ENCODE peak calls at places on chromosome 10, in nine cellular contexts. V is NCI-H1092 treated with DMSO at 0.1 percent for 48 hours; O is T-cell; X is KBM-7; I is activated effector memory CD4-positive, alpha-beta T cell treated with anti-CD3 and anti-CD28 coated beads, Interleukin-2, amount 50 U/mL, for 16 hours; D is foreskin melanocyte; B is GM23338; C is NCI-H774; N is head of caudate nucleus. K is an unnamed sample.

GRCh38 chr10:97210576-97210975 is 24.8 kb upstream of the SLIT1 start:
- DNase-seq in V (peak), O (peak), X (peak), I (peak), D (peak), B (peak), C (peak), N (peak), K (peak)

GRCh38 chr10:80275756-80276155 is 13.7 kb downstream of the MAT1A start:
- DNase-seq in V (no peak), O (no peak), X (no peak), I (no peak), D (no peak), B (no peak), C (no peak), N (no peak), K (no peak)

GRCh38 chr10:72784551-72785421 is 92.8 kb downstream of the MCU start:
- DNase-seq in V (no peak), O (no peak), X (no peak), I (no peak), D (peak), B (peak), C (no peak), N (peak), K (no peak)

GRCh38 chr10:5515948-5516761 is 8.6 kb upstream of the CALML3 start:
- DNase-seq in V (no peak), O (no peak), X (no peak), I (no peak), D (no peak), B (no peak), C (no peak), N (no peak), K (no peak)

GRCh38 chr10:3701490-3701889 is 83.5 kb downstream of the KLF6 start:
- DNase-seq in V (no peak), O (no peak), X (no peak), I (no peak), D (peak), B (no peak), C (no peak), N (no peak), K (no peak)

GRCh38 chr10:67088035-67088434 is 162.2 kb downstream of the LRRTM3 start:
- DNase-seq in V (no peak), O (no peak), X (no peak), I (no peak), D (no peak), B (no peak), C (no peak), N (no peak), K (no peak)

GRCh38 chr10:113543455-113543955 is 9.3 kb upstream of the HABP2 start:
- DNase-seq in V (no peak), O (no peak), X (no peak), I (no peak), D (no peak), B (no peak), C (no peak), N (no peak), K (no peak)

GRCh38 chr10:80460399-80461207 is 6.5 kb downstream of the TSPAN14 start:
- DNase-seq in V (no peak), O (no peak), X (peak), I (peak), D (no peak), B (peak), C (peak), N (peak), K (peak)

GRCh38 chr10:128695326-128695725 is 569.1 kb upstream of the MKI67 start:
- DNase-seq in V (no peak), O (no peak), X (no peak), I (no peak), D (no peak), B (no peak), C (no peak), N (peak), K (no peak)

GRCh38 chr10:102066421-102067068 is 1.4 kb downstream of the HPS6 start:
- DNase-seq in V (no peak), O (no peak), X (no peak), I (no peak), D (no peak), B (no peak), C (no peak), N (no peak), K (no peak)

GRCh38 chr10:24616536-24616935 is 107.2 kb downstream of the ARHGAP21 start:
- DNase-seq in V (no peak), O (no peak), X (no peak), I (no peak), D (no peak), B (no peak), C (no peak), N (no peak), K (no peak)

GRCh38 chr10:86106616-86107015 is 260.0 kb downstream of the GRID1 start:
- DNase-seq in V (no peak), O (no peak), X (no peak), I (no peak), D (no peak), B (no peak), C (no peak), N (no peak), K (no peak)

GRCh38 chr10:74930962-74931361 is 104.6 kb downstream of the KAT6B start:
- DNase-seq in V (peak), O (no peak), X (no peak), I (no peak), D (no peak), B (no peak), C (no peak), N (peak), K (no peak)

GRCh38 chr10:98038333-98038732 is 7.9 kb upstream of the CRTAC1 start:
- DNase-seq in V (no peak), O (no peak), X (no peak), I (no peak), D (no peak), B (peak), C (no peak), N (no peak), K (peak)

GRCh38 chr10:3811331-3811870 is 26.4 kb upstream of the KLF6 start:
- DNase-seq in V (no peak), O (no peak), X (no peak), I (peak), D (no peak), B (no peak), C (no peak), N (no peak), K (no peak)

GRCh38 chr10:47401210-47401609 is 17.1 kb upstream of the ZNF488 start:
- DNase-seq in V (no peak), O (no peak), X (no peak), I (no peak), D (no peak), B (no peak), C (no peak), N (peak), K (no peak)